ENCODE peak calls at places on chromosomes 4 and X, in nine cellular contexts. One of them, this sample, is unnamed.

GRCh38 chrX:140447150-140447549 is 57.7 kb downstream of the SOX3 start:
- DNase-seq in amniotic stem cell: no peak
- DNase-seq in Peyer's patch: no peak
- DNase-seq in A172: no peak
- DNase-seq in mammary epithelial cell: no peak
- DNase-seq in anterior cingulate cortex: no peak
- DNase-seq in activated T-helper 2 cell treated with anti-CD3 and anti-CD28 coated beads, Interferon-gamma antibody, Interleukin-2, Interleukin-4, amounts not matched to agents 10 μg/mL and 5 μg/mL and 100 μg/mL, durations not matched to agents 14 hours and 24 hours and 36 hours: no peak
- DNase-seq in frontal cortex: no peak
- DNase-seq in NCI-H1092 treated with DMSO at 0.1 percent for 48 hours: no peak
- DNase-seq in this sample: no peak

GRCh38 chr4:106264331-106264728 is 51.7 kb downstream of the TBCK start:
- DNase-seq in amniotic stem cell: no peak
- DNase-seq in Peyer's patch: no peak
- DNase-seq in A172: peak; percentile 23
- DNase-seq in mammary epithelial cell: no peak
- DNase-seq in anterior cingulate cortex: no peak
- DNase-seq in activated T-helper 2 cell treated with anti-CD3 and anti-CD28 coated beads, Interferon-gamma antibody, Interleukin-2, Interleukin-4, amounts not matched to agents 10 μg/mL and 5 μg/mL and 100 μg/mL, durations not matched to agents 14 hours and 24 hours and 36 hours: no peak
- DNase-seq in frontal cortex: no peak
- DNase-seq in NCI-H1092 treated with DMSO at 0.1 percent for 48 hours: no peak
- DNase-seq in this sample: no peak

GRCh38 chrX:10507181-10507580 is 113.2 kb downstream of the MID1 start:
- DNase-seq in amniotic stem cell: no peak
- DNase-seq in Peyer's patch: no peak
- DNase-seq in A172: peak; percentile 46
- DNase-seq in mammary epithelial cell: peak; percentile 58
- DNase-seq in anterior cingulate cortex: no peak
- DNase-seq in activated T-helper 2 cell treated with anti-CD3 and anti-CD28 coated beads, Interferon-gamma antibody, Interleukin-2, Interleukin-4, amounts not matched to agents 10 μg/mL and 5 μg/mL and 100 μg/mL, durations not matched to agents 14 hours and 24 hours and 36 hours: no peak
- DNase-seq in frontal cortex: no peak
- DNase-seq in NCI-H1092 treated with DMSO at 0.1 percent for 48 hours: no peak
- DNase-seq in this sample: no peak

GRCh38 chrX:40040686-40041461 is 56.9 kb downstream of the BCOR start:
- DNase-seq in amniotic stem cell: no peak
- DNase-seq in Peyer's patch: no peak
- DNase-seq in A172: no peak
- DNase-seq in mammary epithelial cell: no peak
- DNase-seq in anterior cingulate cortex: no peak
- DNase-seq in activated T-helper 2 cell treated with anti-CD3 and anti-CD28 coated beads, Interferon-gamma antibody, Interleukin-2, Interleukin-4, amounts not matched to agents 10 μg/mL and 5 μg/mL and 100 μg/mL, durations not matched to agents 14 hours and 24 hours and 36 hours: no peak
- DNase-seq in frontal cortex: no peak
- DNase-seq in NCI-H1092 treated with DMSO at 0.1 percent for 48 hours: no peak
- DNase-seq in this sample: no peak

GRCh38 chr4:89836031-89836777 is 757 bp downstream of the SNCA start:
- DNase-seq in amniotic stem cell: no peak
- DNase-seq in Peyer's patch: no peak
- DNase-seq in A172: no peak
- DNase-seq in mammary epithelial cell: peak; percentile 47
- DNase-seq in anterior cingulate cortex: peak; percentile 48
- DNase-seq in activated T-helper 2 cell treated with anti-CD3 and anti-CD28 coated beads, Interferon-gamma antibody, Interleukin-2, Interleukin-4, amounts not matched to agents 10 μg/mL and 5 μg/mL and 100 μg/mL, durations not matched to agents 14 hours and 24 hours and 36 hours: no peak
- DNase-seq in frontal cortex: peak; percentile 38
- DNase-seq in NCI-H1092 treated with DMSO at 0.1 percent for 48 hours: no peak
- DNase-seq in this sample: no peak

GRCh38 chr4:111066447-111066846 is 443.6 kb upstream of the PITX2 start:
- DNase-seq in amniotic stem cell: no peak
- DNase-seq in Peyer's patch: no peak
- DNase-seq in A172: peak; percentile 13
- DNase-seq in mammary epithelial cell: peak; percentile 9
- DNase-seq in anterior cingulate cortex: no peak
- DNase-seq in activated T-helper 2 cell treated with anti-CD3 and anti-CD28 coated beads, Interferon-gamma antibody, Interleukin-2, Interleukin-4, amounts not matched to agents 10 μg/mL and 5 μg/mL and 100 μg/mL, durations not matched to agents 14 hours and 24 hours and 36 hours: no peak
- DNase-seq in frontal cortex: no peak
- DNase-seq in NCI-H1092 treated with DMSO at 0.1 percent for 48 hours: no peak
- DNase-seq in this sample: no peak

GRCh38 chr4:77669911-77670590 is 64.4 kb downstream of the CXCL13 start:
- DNase-seq in amniotic stem cell: no peak
- DNase-seq in Peyer's patch: no peak
- DNase-seq in A172: no peak
- DNase-seq in mammary epithelial cell: no peak
- DNase-seq in anterior cingulate cortex: no peak
- DNase-seq in activated T-helper 2 cell treated with anti-CD3 and anti-CD28 coated beads, Interferon-gamma antibody, Interleukin-2, Interleukin-4, amounts not matched to agents 10 μg/mL and 5 μg/mL and 100 μg/mL, durations not matched to agents 14 hours and 24 hours and 36 hours: no peak
- DNase-seq in frontal cortex: no peak
- DNase-seq in NCI-H1092 treated with DMSO at 0.1 percent for 48 hours: peak; percentile 59
- DNase-seq in this sample: no peak

GRCh38 chr4:177367336-177367735 is 57.7 kb downstream of the NEIL3 start:
- DNase-seq in amniotic stem cell: no peak
- DNase-seq in Peyer's patch: no peak
- DNase-seq in A172: no peak
- DNase-seq in mammary epithelial cell: peak; percentile 12
- DNase-seq in anterior cingulate cortex: no peak
- DNase-seq in activated T-helper 2 cell treated with anti-CD3 and anti-CD28 coated beads, Interferon-gamma antibody, Interleukin-2, Interleukin-4, amounts not matched to agents 10 μg/mL and 5 μg/mL and 100 μg/mL, durations not matched to agents 14 hours and 24 hours and 36 hours: no peak
- DNase-seq in frontal cortex: no peak
- DNase-seq in NCI-H1092 treated with DMSO at 0.1 percent for 48 hours: no peak
- DNase-seq in this sample: peak; percentile 12

GRCh38 chrX:43559643-43560042 is 96.5 kb upstream of the MAOA start:
- DNase-seq in amniotic stem cell: no peak
- DNase-seq in Peyer's patch: peak; percentile 16
- DNase-seq in A172: peak; percentile 52
- DNase-seq in mammary epithelial cell: peak; percentile 30
- DNase-seq in anterior cingulate cortex: peak; percentile 13
- DNase-seq in activated T-helper 2 cell treated with anti-CD3 and anti-CD28 coated beads, Interferon-gamma antibody, Interleukin-2, Interleukin-4, amounts not matched to agents 10 μg/mL and 5 μg/mL and 100 μg/mL, durations not matched to agents 14 hours and 24 hours and 36 hours: peak; percentile 17
- DNase-seq in frontal cortex: no peak
- DNase-seq in NCI-H1092 treated with DMSO at 0.1 percent for 48 hours: peak; percentile 51
- DNase-seq in this sample: peak; percentile 10

GRCh38 chrX:44244008-44244407 is 99.5 kb downstream of the EFHC2 start:
- DNase-seq in amniotic stem cell: peak; percentile 14
- DNase-seq in Peyer's patch: no peak
- DNase-seq in A172: peak; percentile 35
- DNase-seq in mammary epithelial cell: peak; percentile 26
- DNase-seq in anterior cingulate cortex: no peak
- DNase-seq in activated T-helper 2 cell treated with anti-CD3 and anti-CD28 coated beads, Interferon-gamma antibody, Interleukin-2, Interleukin-4, amounts not matched to agents 10 μg/mL and 5 μg/mL and 100 μg/mL, durations not matched to agents 14 hours and 24 hours and 36 hours: no peak
- DNase-seq in frontal cortex: peak; percentile 1
- DNase-seq in NCI-H1092 treated with DMSO at 0.1 percent for 48 hours: peak; percentile 22
- DNase-seq in this sample: peak; percentile 35

GRCh38 chr4:83096397-83096796 is 18.1 kb downstream of the PLAC8 start:
- DNase-seq in amniotic stem cell: no peak
- DNase-seq in Peyer's patch: no peak
- DNase-seq in A172: no peak
- DNase-seq in mammary epithelial cell: no peak
- DNase-seq in anterior cingulate cortex: no peak
- DNase-seq in activated T-helper 2 cell treated with anti-CD3 and anti-CD28 coated beads, Interferon-gamma antibody, Interleukin-2, Interleukin-4, amounts not matched to agents 10 μg/mL and 5 μg/mL and 100 μg/mL, durations not matched to agents 14 hours and 24 hours and 36 hours: no peak
- DNase-seq in frontal cortex: no peak
- DNase-seq in NCI-H1092 treated with DMSO at 0.1 percent for 48 hours: no peak
- DNase-seq in this sample: no peak

GRCh38 chr4:74379912-74380311 is 15.0 kb downstream of the EREG start:
- DNase-seq in amniotic stem cell: no peak
- DNase-seq in Peyer's patch: no peak
- DNase-seq in A172: no peak
- DNase-seq in mammary epithelial cell: no peak
- DNase-seq in anterior cingulate cortex: no peak
- DNase-seq in activated T-helper 2 cell treated with anti-CD3 and anti-CD28 coated beads, Interferon-gamma antibody, Interleukin-2, Interleukin-4, amounts not matched to agents 10 μg/mL and 5 μg/mL and 100 μg/mL, durations not matched to agents 14 hours and 24 hours and 36 hours: no peak
- DNase-seq in frontal cortex: no peak
- DNase-seq in NCI-H1092 treated with DMSO at 0.1 percent for 48 hours: no peak
- DNase-seq in this sample: no peak

GRCh38 chr4:172950990-172951389 is 217.6 kb upstream of the GALNT7 start:
- DNase-seq in amniotic stem cell: no peak
- DNase-seq in Peyer's patch: no peak
- DNase-seq in A172: no peak
- DNase-seq in mammary epithelial cell: no peak
- DNase-seq in anterior cingulate cortex: no peak
- DNase-seq in activated T-helper 2 cell treated with anti-CD3 and anti-CD28 coated beads, Interferon-gamma antibody, Interleukin-2, Interleukin-4, amounts not matched to agents 10 μg/mL and 5 μg/mL and 100 μg/mL, durations not matched to agents 14 hours and 24 hours and 36 hours: no peak
- DNase-seq in frontal cortex: no peak
- DNase-seq in NCI-H1092 treated with DMSO at 0.1 percent for 48 hours: no peak
- DNase-seq in this sample: no peak

GRCh38 chrX:49133759-49134158 is 10.2 kb upstream of the GPKOW start:
- DNase-seq in amniotic stem cell: no peak
- DNase-seq in Peyer's patch: no peak
- DNase-seq in A172: no peak
- DNase-seq in mammary epithelial cell: no peak
- DNase-seq in anterior cingulate cortex: no peak
- DNase-seq in activated T-helper 2 cell treated with anti-CD3 and anti-CD28 coated beads, Interferon-gamma antibody, Interleukin-2, Interleukin-4, amounts not matched to agents 10 μg/mL and 5 μg/mL and 100 μg/mL, durations not matched to agents 14 hours and 24 hours and 36 hours: no peak
- DNase-seq in frontal cortex: no peak
- DNase-seq in NCI-H1092 treated with DMSO at 0.1 percent for 48 hours: no peak
- DNase-seq in this sample: no peak

This sample was measured in A549.